ENCODE peak calls at places on chromosomes 7 and 10, in ten cellular contexts. B, X, U, A, D, N, K, C, G and Z are unnamed samples. For H3K4me1, the result is how much of the 10 kb centered on the place peaks cover.

GRCh38 chr7:45089314-45089891 is 634 bp upstream of the NACAD start:
- DNase-seq in G (peak), C (peak), K (peak), D (peak), A (peak), B (peak), U (peak), X (peak), N (peak), Z (no peak)

GRCh38 chr7:69208848-69209247 is 389.4 kb upstream of the AUTS2 start:
- DNase-seq in D (no peak), B (no peak), U (no peak), C (no peak), G (no peak), X (no peak), N (no peak), K (no peak), A (no peak), Z (no peak)

GRCh38 chr10:49309691-49310371 is 10.9 kb downstream of the C10orf71 start:
- DNase-seq in G (no peak), D (no peak), X (no peak), C (no peak), A (no peak), K (no peak), U (no peak), N (no peak), B (no peak), Z (no peak)

GRCh38 chr7:43558071-43558470 is 24.8 kb upstream of the STK17A start:
- DNase-seq in K (no peak), N (no peak), G (no peak), B (no peak), A (no peak), D (no peak), U (no peak), C (no peak), X (no peak), Z (no peak)

GRCh38 chr7:100824499-100825214 is 2.7 kb downstream of the EPHB4 start:
- DNase-seq in D (no peak), X (no peak), K (peak), C (no peak), A (no peak), B (no peak), U (no peak), N (no peak), G (no peak), Z (no peak)

GRCh38 chr10:132544744-132545658 is 7.4 kb downstream of the INPP5A start:
- DNase-seq in G (peak), C (no peak), B (no peak), U (no peak), A (peak), N (no peak), D (peak), X (peak), K (peak), Z (no peak)

GRCh38 chr7:32479574-32480200 is 10.5 kb downstream of the LSM5 start:
- DNase-seq in K (no peak), C (peak), N (peak), U (no peak), B (peak), A (no peak), G (no peak), X (no peak), D (no peak), Z (no peak)

GRCh38 chr7:112341464-112341863 is 108.8 kb upstream of the IFRD1 start:
- DNase-seq in D (no peak), N (peak), X (no peak), A (no peak), C (no peak), G (no peak), K (no peak), U (no peak), B (no peak), Z (no peak)

GRCh38 chr7:91248996-91249395 is 15.2 kb upstream of the FZD1 start:
- DNase-seq in K (no peak), D (no peak), G (no peak), N (no peak), U (no peak), B (no peak), A (no peak), X (no peak), C (no peak), Z (no peak)

GRCh38 chr7:130266258-130266960 is at the start of gene CPA2:
- DNase-seq in U (no peak), B (no peak), K (no peak), C (no peak), G (no peak), A (no peak), D (no peak), X (no peak), N (peak), Z (no peak)

GRCh38 chr7:151727579-151728285 is 149.2 kb downstream of the PRKAG2 start:
- DNase-seq in A (peak), X (peak), N (no peak), U (peak), C (peak), G (peak), K (peak), B (peak), D (peak), Z (peak)

GRCh38 chr10:44990302-44990655 is 10.4 kb upstream of the ZNF22 start:
- DNase-seq in X (no peak), N (no peak), A (no peak), C (no peak), B (peak), D (peak), G (no peak), K (no peak), U (peak), Z (no peak)

GRCh38 chr7:131699323-131699722 is 142.9 kb upstream of the PODXL start:
- DNase-seq in X (no peak), C (no peak), A (no peak), U (no peak), D (no peak), K (no peak), G (no peak), N (no peak), B (no peak), Z (no peak)

GRCh38 chr10:101629781-101630419 is 41.8 kb downstream of the DPCD start:
- DNase-seq in B (no peak), G (no peak), K (peak), D (no peak), A (no peak), N (no peak), U (peak), X (peak), C (no peak), Z (no peak)

GRCh38 chr10:123996302-123996701 is 97.1 kb downstream of the CHST15 start:
- DNase-seq in K (no peak), D (no peak), C (no peak), B (no peak), X (no peak), G (no peak), N (no peak), A (no peak), U (no peak), Z (no peak)

DNA sequence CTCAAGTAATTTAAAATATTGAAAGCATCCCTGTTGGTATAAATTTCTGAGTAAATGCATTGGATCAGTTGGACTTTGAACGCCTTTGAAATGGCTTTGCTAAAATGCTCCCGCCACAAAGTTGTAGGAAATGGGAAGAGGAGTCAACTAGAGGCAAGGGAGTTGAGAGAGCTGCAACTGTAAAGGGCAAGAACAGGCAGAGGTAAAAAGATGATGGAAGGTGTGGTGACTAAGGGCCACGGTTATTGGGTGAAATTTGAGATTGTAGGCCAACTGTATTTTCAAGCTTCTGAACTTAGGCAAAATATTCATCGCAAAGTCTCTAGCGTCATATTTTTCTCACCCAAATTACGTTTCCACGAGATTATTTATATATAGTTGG is 595 bp upstream of the SUMF2 start:
- DNase-seq in D (no peak), A (no peak), B (no peak), G (no peak), U (no peak), N (no peak), K (no peak), C (no peak), X (no peak), Z (no peak)
- H3K4me3 ChIP-seq in D (peak), A (peak), B (peak), G (peak), U (peak), N (no peak), K (peak), C (peak), X (peak), Z (peak)

GRCh38 chr7:75049817-75050216 is 23.8 kb downstream of the RCC1L start:
- DNase-seq in X (no peak), N (no peak), K (no peak), D (no peak), C (no peak), B (no peak), U (no peak), A (no peak), G (no peak), Z (no peak)

GRCh38 chr7:75042299-75042698 is 31.3 kb downstream of the RCC1L start:
- DNase-seq in U (no peak), D (no peak), A (peak), N (peak), C (no peak), X (no peak), B (no peak), K (no peak), G (no peak), Z (no peak)

GRCh38 chr7:75042831-75043703 is 30.5 kb downstream of the RCC1L start:
- DNase-seq in G (no peak), B (no peak), A (no peak), D (no peak), U (no peak), X (no peak), C (no peak), N (no peak), K (no peak), Z (no peak)

GRCh38 chr7:75048435-75049379 is 24.9 kb downstream of the RCC1L start:
- DNase-seq in A (no peak), G (no peak), U (no peak), N (no peak), D (no peak), K (no peak), C (peak), B (no peak), X (no peak), Z (no peak)

GRCh38 chr7:75045881-75046280 is 27.7 kb downstream of the RCC1L start:
- DNase-seq in B (no peak), G (no peak), C (no peak), K (no peak), A (no peak), X (no peak), U (no peak), N (no peak), D (no peak), Z (no peak)
- TF ChIP-seq CTCF in B (no peak), G (no peak), C (no peak), K (no peak), A (no peak), X (no peak), U (no peak), N (no peak), D (no peak), Z (no peak)

DNA sequence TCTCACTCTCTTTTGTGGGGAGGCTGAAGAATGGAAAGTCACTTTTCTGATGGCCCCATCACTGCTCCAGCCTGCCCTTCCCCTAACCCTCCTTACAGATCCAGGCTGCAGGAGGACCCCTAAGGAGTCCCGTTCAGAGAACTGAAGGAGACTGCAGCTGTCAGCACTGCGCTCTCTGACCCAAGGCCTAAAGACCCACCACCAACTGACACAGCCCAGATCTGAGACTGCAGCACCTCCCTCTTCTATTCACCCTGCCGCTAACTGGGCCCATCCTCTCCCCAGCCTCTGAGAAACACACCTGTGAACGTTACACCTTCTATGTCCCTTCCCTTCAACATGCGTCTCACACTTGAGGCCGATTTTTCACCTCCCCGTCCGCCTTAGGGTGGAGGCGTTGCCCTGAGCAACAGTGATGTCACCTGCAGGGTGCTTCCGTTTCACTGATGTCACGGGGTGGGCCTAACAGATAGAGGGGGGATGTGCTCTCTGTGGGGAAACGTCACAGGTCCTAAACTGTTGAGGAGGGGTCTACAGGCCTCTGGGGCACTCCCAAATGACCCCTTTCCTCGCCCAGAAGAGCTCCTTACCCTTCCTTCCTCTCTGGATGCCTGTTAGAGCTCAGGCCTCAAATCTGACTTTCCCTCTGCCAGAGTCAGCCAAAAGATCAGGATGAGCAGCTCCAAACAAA is 5.1 kb downstream of the ITPRIP start:
- DNase-seq in K (no peak), B (no peak), N (peak), X (no peak), G (no peak), U (no peak), A (no peak), D (peak), C (peak), Z (no peak)
- H3K4me1 ChIP-seq in K (half or more), B (under half), N (half or more), X (half or more), G (half or more), U (half or more), A (half or more), D (half or more), C (half or more), Z (half or more)

GRCh38 chr7:29291723-29292591 is 97.4 kb downstream of the CHN2 start:
- DNase-seq in U (no peak), G (no peak), B (no peak), C (no peak), D (no peak), N (no peak), A (no peak), K (no peak), X (no peak), Z (no peak)
- H3K4me3 ChIP-seq in U (no peak), G (no peak), B (no peak), C (no peak), D (no peak), N (no peak), A (no peak), K (no peak), X (no peak), Z (no peak)

DNA sequence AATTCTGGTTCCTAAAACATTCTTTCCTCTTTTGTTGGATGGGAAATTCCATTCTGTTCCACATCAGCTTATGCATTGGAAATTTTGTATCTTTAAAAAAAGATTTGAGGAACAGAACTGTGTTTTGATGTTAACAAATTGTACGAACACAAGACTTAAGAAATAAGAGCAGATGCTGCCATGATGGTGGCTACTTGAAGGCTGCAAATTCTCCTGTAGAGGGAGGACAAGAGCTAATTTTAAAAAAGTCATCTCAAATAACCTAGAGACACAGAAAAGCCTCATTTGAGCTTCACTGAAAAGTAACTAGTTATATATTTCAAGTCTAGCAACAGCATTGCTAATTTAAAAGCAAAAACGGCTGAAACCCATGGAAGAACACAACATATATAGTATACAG is 29.8 kb downstream of the NDUFB2 start:
- DNase-seq in G (no peak), B (no peak), K (no peak), D (no peak), C (peak), N (no peak), X (no peak), A (no peak), U (no peak), Z (no peak)
- TF ChIP-seq CTCF in G (peak), B (peak), K (no peak), D (no peak), C (peak), N (no peak), X (peak), A (no peak), U (peak), Z (no peak)

GRCh38 chr10:23151071-23151470 is 41.0 kb upstream of the PTF1A start:
- DNase-seq in B (no peak), U (no peak), D (no peak), C (no peak), A (no peak), K (no peak), X (no peak), N (peak), G (no peak), Z (no peak)
- H3K4me1 ChIP-seq in B (under half), U (under half), D (under half), C (under half), A (under half), K (under half), X (under half), N (under half), G (under half), Z (under half)

GRCh38 chr7:55468495-55468894 is 103.4 kb downstream of the LANCL2 start:
- DNase-seq in A (no peak), X (no peak), D (no peak), N (no peak), U (no peak), G (peak), K (no peak), B (no peak), C (no peak), Z (no peak)
- H3K4me3 ChIP-seq in A (no peak), X (no peak), D (no peak), N (no peak), U (no peak), G (no peak), K (no peak), B (no peak), C (no peak), Z (no peak)

DNA sequence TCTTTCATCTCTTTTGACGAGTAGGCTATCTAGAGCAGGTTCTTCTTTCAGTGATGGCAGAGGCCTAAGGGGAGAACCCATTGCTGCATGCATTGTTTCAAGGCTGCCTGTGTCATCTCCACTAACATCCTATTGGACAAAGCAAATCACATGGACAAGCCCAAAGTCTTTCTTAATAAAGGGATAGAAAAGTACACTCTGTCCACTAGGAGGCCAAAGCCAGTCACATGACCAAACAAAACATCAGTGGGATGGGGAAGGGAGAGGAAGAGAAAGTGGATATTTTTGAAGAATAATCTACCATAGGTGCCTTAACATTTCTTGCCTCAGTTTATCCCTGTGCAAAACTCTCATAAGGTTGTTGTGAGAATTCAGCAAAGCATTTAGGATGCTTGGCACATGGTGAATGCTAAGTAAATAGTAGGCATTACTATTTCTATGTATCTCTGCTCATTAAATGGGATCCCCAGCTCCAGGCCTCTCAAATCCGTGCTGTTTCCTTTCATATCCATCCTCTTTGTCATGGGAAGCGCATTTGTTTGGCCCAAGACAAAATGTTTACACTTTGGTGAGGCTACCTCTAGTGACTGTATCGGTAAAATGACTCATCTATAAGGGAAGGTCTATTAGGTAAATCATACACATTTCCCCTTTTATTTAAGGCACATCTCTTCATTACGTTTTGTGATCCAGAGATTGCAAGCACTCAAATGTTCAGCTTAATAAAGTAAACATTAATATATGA is 16.7 kb upstream of the CADPS2 start:
- DNase-seq in C (no peak), N (no peak), X (no peak), U (no peak), D (no peak), B (peak), A (no peak), K (no peak), G (no peak), Z (no peak)
- TF ChIP-seq CTCF in C (no peak), N (no peak), X (no peak), U (no peak), D (no peak), B (peak), A (no peak), K (no peak), G (no peak), Z (no peak)